ENCODE peak calls at places on chromosomes 6 and 20, in five cellular contexts. A is stimulated activated CD4-positive, alpha-beta T cell treated with anti-CD3 and anti-CD28 coated beads, Interleukin-4, amount 100 ng/mL, for 1 hour; M is spleen; K is SW480; V is ureter. X is an unnamed sample.

GRCh38 chr6:40376113-40376650 is 211.0 kb downstream of the LRFN2 start:
- DNase-seq in K (no peak), A (no peak), V (no peak), M (no peak), X (no peak)

GRCh38 chr20:24350923-24351368 is 118.5 kb upstream of the SYNDIG1 start:
- DNase-seq in M (no peak), V (no peak), K (no peak), A (no peak), X (no peak)

GRCh38 chr6:133456439-133456838 is 215.3 kb downstream of the EYA4 start:
- DNase-seq in A (no peak), K (no peak), V (no peak), M (no peak), X (no peak)

GRCh38 chr6:21732731-21733130 is 139.2 kb downstream of the SOX4 start:
- DNase-seq in V (no peak), A (no peak), M (no peak), K (no peak), X (no peak)

GRCh38 chr6:19719691-19720127 is 117.5 kb upstream of the ID4 start:
- DNase-seq in M (no peak), K (no peak), A (no peak), V (no peak), X (no peak)

GRCh38 chr20:11948809-11949208 is 31.1 kb downstream of the BTBD3 start:
- DNase-seq in M (no peak), A (no peak), V (no peak), K (no peak), X (no peak)

GRCh38 chr20:58424218-58424617 is 35.2 kb downstream of the VAPB start:
- DNase-seq in A (no peak), K (no peak), M (no peak), V (no peak), X (no peak)

GRCh38 chr6:137315081-137315480 is 95.9 kb upstream of the IFNGR1 start:
- DNase-seq in M (no peak), K (no peak), V (no peak), A (no peak), X (no peak)

GRCh38 chr20:29497261-29497671 is 1760.2 kb upstream of the DEFB115 start:
- DNase-seq in A (peak), V (no peak), M (peak), K (no peak), X (no peak)

GRCh38 chr20:10715035-10715434 is 41.2 kb upstream of the JAG1 start:
- DNase-seq in A (no peak), K (peak), M (no peak), V (no peak), X (no peak)

GRCh38 chr20:6265204-6265904 is 142.5 kb upstream of the FERMT1 start:
- DNase-seq in M (no peak), A (no peak), V (no peak), K (peak), X (peak)

GRCh38 chr6:84462697-84463096 is 235.3 kb upstream of the CEP162 start:
- DNase-seq in K (no peak), A (no peak), V (no peak), M (no peak), X (no peak)

GRCh38 chr6:119325559-119326240 is 23.9 kb downstream of the MAN1A1 start:
- DNase-seq in K (no peak), A (no peak), V (no peak), M (no peak), X (no peak)

GRCh38 chr6:150635906-150636514 is 36.3 kb downstream of the PLEKHG1 start:
- DNase-seq in M (no peak), V (no peak), K (no peak), A (no peak), X (no peak)

GRCh38 chr20:57900226-57900905 is 190.6 kb upstream of the PMEPA1 start:
- DNase-seq in A (no peak), M (peak), V (no peak), K (no peak), X (no peak)

GRCh38 chr6:20137837-20138236 is 74.4 kb downstream of the MBOAT1 start:
- DNase-seq in V (no peak), M (no peak), K (no peak), A (no peak), X (no peak)

GRCh38 chr6:153538491-153538890 is 407.4 kb upstream of the RGS17 start:
- DNase-seq in V (no peak), A (no peak), M (no peak), K (no peak), X (no peak)

GRCh38 chr6:99348220-99348822 is 1.2 kb downstream of the FAXC start:
- DNase-seq in A (no peak), M (no peak), K (no peak), V (no peak), X (no peak)

GRCh38 chr6:6494677-6495076 is 93.8 kb upstream of the LY86 start:
- DNase-seq in A (no peak), V (no peak), M (peak), K (peak), X (peak)

GRCh38 chr20:43942661-43943285 is 28.1 kb downstream of the TOX2 start:
- DNase-seq in K (peak), A (no peak), V (no peak), M (no peak), X (peak)

GRCh38 chr20:58092871-58093270 is 135.6 kb downstream of the ANKRD60 start:
- DNase-seq in V (no peak), A (no peak), K (no peak), M (no peak), X (no peak)

GRCh38 chr6:24481449-24481848 is 7.9 kb downstream of the GPLD1 start:
- DNase-seq in K (no peak), V (no peak), M (no peak), A (no peak), X (no peak)